ENCODE peak calls at places on chromosomes 13 and 19, in four cellular contexts. U, T, S and P are unnamed samples. For H3K36me3, the result is how much of the 10 kb centered on the place peaks cover.

GRCh38 chr13:110629735-110630134 is 14.4 kb downstream of the NAXD start:
- DNase-seq in U (peak), T (no peak), S (no peak), P (no peak)

GRCh38 chr13:97344250-97345175 is 89.5 kb upstream of the RAP2A start:
- DNase-seq in U (peak), T (peak), S (peak), P (peak)

GRCh38 chr19:55406869-55407624 is 541 bp downstream of the UBE2S start:
- DNase-seq in U (peak), T (no peak), S (peak), P (no peak)

GRCh38 chr19:3028305-3029069 is 593 bp downstream of the TLE2 start:
- DNase-seq in U (peak), T (no peak), S (no peak), P (no peak)

GRCh38 chr13:107144432-107144831 is 576.5 kb upstream of the ARGLU1 start:
- DNase-seq in U (no peak), T (peak), S (no peak), P (no peak)

GRCh38 chr19:58040751-58041525 is 7.1 kb downstream of the ZSCAN1 start:
- DNase-seq in U (no peak), T (no peak), S (no peak), P (no peak)

GRCh38 chr13:111256946-111257345 is 63.5 kb upstream of the TEX29 start:
- DNase-seq in U (no peak), T (no peak), S (no peak), P (no peak)

GRCh38 chr13:47796816-47797215 is 204.3 kb downstream of the SUCLA2 start:
- DNase-seq in U (no peak), T (no peak), S (no peak), P (no peak)

GRCh38 chr19:7869910-7870511 is 4.2 kb downstream of the PRR36 start:
- DNase-seq in U (peak), T (peak), S (peak), P (peak)

GRCh38 chr13:100175803-100176182 is 86.9 kb downstream of the PCCA start:
- DNase-seq in U (no peak), T (no peak), S (no peak), P (no peak)

GRCh38 chr19:16599655-16600346 is 27.6 kb upstream of the SLC35E1 start:
- DNase-seq in U (no peak), T (no peak), S (no peak), P (no peak)

GRCh38 chr13:72346716-72347115 is 380.7 kb downstream of the MZT1 start:
- DNase-seq in U (no peak), T (no peak), S (no peak), P (no peak)

GRCh38 chr19:51460164-51460992 is 2.1 kb upstream of the SIGLEC8 start:
- DNase-seq in U (no peak), T (peak), S (no peak), P (no peak)

GRCh38 chr13:99386911-99387788 is 80.0 kb upstream of the GPR183 start:
- DNase-seq in U (no peak), T (no peak), S (peak), P (peak)

GRCh38 chr19:887072-887471 is 5.9 kb downstream of the MED16 start:
- DNase-seq in U (no peak), T (peak), S (no peak), P (no peak)
- H3K36me3 ChIP-seq in U (under half), T (half or more), S (under half), P (half or more)

DNA sequence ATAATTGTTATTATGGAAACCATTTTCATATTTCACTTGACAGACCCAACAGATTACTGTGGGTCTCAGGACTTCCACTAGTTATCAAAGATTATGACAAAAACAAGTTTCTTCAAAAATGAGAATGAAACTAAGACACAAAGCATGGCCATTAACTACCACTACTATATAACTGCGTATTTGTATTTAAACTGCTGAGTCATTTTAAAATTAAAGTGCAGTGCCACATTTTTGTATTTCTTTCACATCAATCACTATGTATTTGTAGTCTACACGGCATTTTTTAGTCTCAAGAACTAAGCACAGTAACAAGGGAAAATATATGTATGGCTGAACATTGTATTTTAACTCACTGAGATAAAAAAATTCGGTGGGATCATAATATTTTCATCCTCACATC is 10.1 kb upstream of the KLF12 start:
- DNase-seq in U (no peak), T (no peak), S (no peak), P (no peak)
- H3K4me3 ChIP-seq in U (no peak), T (no peak), S (no peak), P (no peak)

DNA sequence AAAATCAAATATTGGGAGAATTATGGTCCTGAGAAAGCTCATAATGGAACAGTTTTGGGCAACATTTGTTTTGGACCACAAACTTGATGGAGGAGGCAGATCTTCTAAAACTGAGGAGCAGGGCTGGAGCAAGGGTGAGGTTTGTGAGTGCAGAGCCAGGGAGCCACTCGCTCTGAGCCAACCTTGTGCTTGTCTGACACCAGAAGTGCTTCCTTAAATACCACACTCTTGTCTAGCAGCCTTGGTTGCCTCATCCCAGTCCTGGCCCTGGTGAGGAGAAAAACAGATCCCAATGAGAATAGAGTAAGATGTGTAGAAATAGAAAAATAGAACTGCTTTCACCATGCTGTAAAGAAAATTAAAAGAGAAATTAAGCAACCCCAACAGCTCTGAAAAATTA is 6.7 kb downstream of the ZNF317 start:
- DNase-seq in U (no peak), T (no peak), S (no peak), P (no peak)
- H3K36me3 ChIP-seq in U (under half), T (under half), S (under half), P (under half)

GRCh38 chr13:113902956-113903355 is 39.1 kb upstream of the GAS6 start:
- DNase-seq in U (no peak), T (no peak), S (no peak), P (no peak)

GRCh38 chr13:113901231-113901630 is 37.4 kb upstream of the GAS6 start:
- DNase-seq in U (no peak), T (peak), S (no peak), P (no peak)

GRCh38 chr13:113900646-113901045 is 36.8 kb upstream of the GAS6 start:
- DNase-seq in U (no peak), T (no peak), S (no peak), P (no peak)

GRCh38 chr13:113902536-113902935 is 38.7 kb upstream of the GAS6 start:
- DNase-seq in U (no peak), T (peak), S (no peak), P (no peak)

DNA sequence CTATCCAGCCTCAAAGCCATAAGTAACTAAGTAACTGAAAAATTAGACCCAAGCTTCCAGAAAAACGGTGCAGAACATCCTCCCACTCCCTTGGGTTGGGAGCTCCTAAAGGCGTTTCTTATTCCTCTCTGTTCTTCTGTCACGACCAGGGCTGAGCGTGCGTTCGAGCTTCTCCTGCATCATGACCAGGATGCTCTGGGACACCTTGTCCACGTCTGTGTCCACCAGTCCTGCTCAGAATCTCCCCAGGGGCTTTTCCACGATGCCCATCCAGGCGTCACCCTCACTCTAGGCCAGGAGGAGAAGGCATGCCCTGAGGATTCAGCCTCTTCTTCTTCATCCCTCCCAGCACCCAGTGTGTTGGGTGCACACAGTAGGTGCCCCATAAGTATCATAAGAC is 37.8 kb upstream of the GAS6 start:
- DNase-seq in U (no peak), T (no peak), S (no peak), P (no peak)
- H3K4me3 ChIP-seq in U (no peak), T (no peak), S (no peak), P (no peak)

GRCh38 chr13:26695891-26696311 is 64.7 kb downstream of the GPR12 start:
- DNase-seq in U (no peak), T (no peak), S (no peak), P (no peak)

GRCh38 chr13:26695360-26695705 is 65.3 kb downstream of the GPR12 start:
- DNase-seq in U (no peak), T (no peak), S (no peak), P (no peak)

GRCh38 chr13:26699197-26699490 is 61.4 kb downstream of the GPR12 start:
- DNase-seq in U (no peak), T (no peak), S (no peak), P (no peak)

GRCh38 chr13:26697069-26697955 is 63.3 kb downstream of the GPR12 start:
- DNase-seq in U (no peak), T (no peak), S (no peak), P (no peak)

GRCh38 chr13:26698392-26699196 is 62.0 kb downstream of the GPR12 start:
- DNase-seq in U (peak), T (peak), S (peak), P (peak)
- H3K36me3 ChIP-seq in U (under half), T (under half), S (under half), P (under half)

DNA sequence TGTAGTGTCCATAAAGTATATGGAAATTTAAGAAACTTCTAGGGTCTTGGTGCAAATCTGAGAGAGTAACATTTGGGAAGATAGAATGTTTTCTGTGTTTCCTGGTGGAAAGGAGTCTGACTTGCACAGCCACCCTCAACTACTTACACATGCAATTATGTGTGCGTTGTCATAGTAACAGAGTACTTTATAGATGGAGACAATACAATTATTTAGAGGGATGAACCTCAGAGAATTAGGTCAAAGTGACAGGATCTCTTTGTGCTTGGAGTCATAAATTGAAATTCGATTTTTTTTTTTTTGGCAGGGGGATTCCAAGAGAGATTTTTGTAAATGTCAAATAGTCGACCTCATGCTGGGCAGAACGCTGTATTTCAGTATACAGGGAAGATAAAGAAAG is 774 bp upstream of the SLC10A2 start:
- DNase-seq in U (no peak), T (no peak), S (no peak), P (no peak)
- H3K4me3 ChIP-seq in U (no peak), T (no peak), S (no peak), P (no peak)

GRCh38 chr19:15372470-15372869 is 7.1 kb downstream of the AKAP8 start:
- DNase-seq in U (no peak), T (no peak), S (no peak), P (no peak)

GRCh38 chr19:15374105-15374651 is 5.4 kb downstream of the AKAP8 start:
- DNase-seq in U (no peak), T (no peak), S (no peak), P (no peak)

GRCh38 chr19:15371786-15372380 is 7.7 kb downstream of the AKAP8 start:
- DNase-seq in U (no peak), T (no peak), S (no peak), P (no peak)

GRCh38 chr19:15373644-15374043 is 5.9 kb downstream of the AKAP8 start:
- DNase-seq in U (no peak), T (no peak), S (no peak), P (no peak)

GRCh38 chr19:15372891-15373301 is 6.7 kb downstream of the AKAP8 start:
- DNase-seq in U (no peak), T (no peak), S (no peak), P (no peak)
- H3K36me3 ChIP-seq in U (under half), T (half or more), S (half or more), P (half or more)